ENCODE peak calls at places on chromosomes 6 and 20, in eight cellular contexts. One of them, this sample, is unnamed.
A peak's percentile ranks its signal among the peaks of the same experiment; 100 is the strongest.

GRCh38 chr6:127190552-127190951 is 72.1 kb downstream of the RSPO3 start:
- DNase-seq in RKO: peak; percentile 55
- DNase-seq in COR-L47: peak; percentile 12
- DNase-seq in bronchial epithelial cell: peak; percentile 50
- DNase-seq in fibroblast of gingiva: peak; percentile 60
- DNase-seq in GM12891: no peak
- DNase-seq in cardiac septum: no peak
- DNase-seq in stimulated activated CD4-positive, alpha-beta T cell treated with anti-CD3 and anti-CD28 coated beads, Interleukin-15, amount 100 ng/mL, for 1 hour: no peak
- DNase-seq in this sample: peak; percentile 37

GRCh38 chr6:40326689-40327404 is 260.3 kb downstream of the LRFN2 start:
- DNase-seq in RKO: no peak
- DNase-seq in COR-L47: peak; percentile 71
- DNase-seq in bronchial epithelial cell: no peak
- DNase-seq in fibroblast of gingiva: no peak
- DNase-seq in GM12891: no peak
- DNase-seq in cardiac septum: no peak
- DNase-seq in stimulated activated CD4-positive, alpha-beta T cell treated with anti-CD3 and anti-CD28 coated beads, Interleukin-15, amount 100 ng/mL, for 1 hour: no peak
- DNase-seq in this sample: no peak

GRCh38 chr6:140579918-140580317 is 1205.5 kb upstream of the CITED2 start:
- DNase-seq in RKO: no peak
- DNase-seq in COR-L47: no peak
- DNase-seq in bronchial epithelial cell: no peak
- DNase-seq in fibroblast of gingiva: no peak
- DNase-seq in GM12891: no peak
- DNase-seq in cardiac septum: no peak
- DNase-seq in stimulated activated CD4-positive, alpha-beta T cell treated with anti-CD3 and anti-CD28 coated beads, Interleukin-15, amount 100 ng/mL, for 1 hour: no peak
- DNase-seq in this sample: no peak

GRCh38 chr6:43769526-43770416 is at the start of gene VEGFA:
- DNase-seq in RKO: peak; percentile 82
- DNase-seq in COR-L47: peak; percentile 77
- DNase-seq in bronchial epithelial cell: peak; percentile 72
- DNase-seq in fibroblast of gingiva: peak; percentile 84
- DNase-seq in GM12891: peak; percentile 96
- DNase-seq in cardiac septum: peak; percentile 96
- DNase-seq in stimulated activated CD4-positive, alpha-beta T cell treated with anti-CD3 and anti-CD28 coated beads, Interleukin-15, amount 100 ng/mL, for 1 hour: peak; percentile 76
- DNase-seq in this sample: peak; percentile 90

GRCh38 chr20:10060223-10060622 is 25.4 kb downstream of the ANKEF1 start:
- DNase-seq in RKO: no peak
- DNase-seq in COR-L47: no peak
- DNase-seq in bronchial epithelial cell: no peak
- DNase-seq in fibroblast of gingiva: peak; percentile 6
- DNase-seq in GM12891: no peak
- DNase-seq in cardiac septum: no peak
- DNase-seq in stimulated activated CD4-positive, alpha-beta T cell treated with anti-CD3 and anti-CD28 coated beads, Interleukin-15, amount 100 ng/mL, for 1 hour: no peak
- DNase-seq in this sample: peak; percentile 39

GRCh38 chr20:12679456-12679855 is 329.3 kb upstream of the SPTLC3 start:
- DNase-seq in RKO: no peak
- DNase-seq in COR-L47: no peak
- DNase-seq in bronchial epithelial cell: no peak
- DNase-seq in fibroblast of gingiva: no peak
- DNase-seq in GM12891: no peak
- DNase-seq in cardiac septum: no peak
- DNase-seq in stimulated activated CD4-positive, alpha-beta T cell treated with anti-CD3 and anti-CD28 coated beads, Interleukin-15, amount 100 ng/mL, for 1 hour: no peak
- DNase-seq in this sample: no peak

GRCh38 chr20:32325706-32326506 is 32.2 kb upstream of the ASXL1 start:
- DNase-seq in RKO: peak; percentile 76
- DNase-seq in COR-L47: no peak
- DNase-seq in bronchial epithelial cell: peak; percentile 93
- DNase-seq in fibroblast of gingiva: peak; percentile 33
- DNase-seq in GM12891: no peak
- DNase-seq in cardiac septum: no peak
- DNase-seq in stimulated activated CD4-positive, alpha-beta T cell treated with anti-CD3 and anti-CD28 coated beads, Interleukin-15, amount 100 ng/mL, for 1 hour: no peak
- DNase-seq in this sample: peak; percentile 86

GRCh38 chr6:32685603-32686002 is 19.1 kb upstream of the HLA-DQB1 start:
- DNase-seq in RKO: no peak
- DNase-seq in COR-L47: no peak
- DNase-seq in bronchial epithelial cell: peak; percentile 39
- DNase-seq in fibroblast of gingiva: peak; percentile 10
- DNase-seq in GM12891: no peak
- DNase-seq in cardiac septum: no peak
- DNase-seq in stimulated activated CD4-positive, alpha-beta T cell treated with anti-CD3 and anti-CD28 coated beads, Interleukin-15, amount 100 ng/mL, for 1 hour: peak; percentile 4
- DNase-seq in this sample: peak; percentile 28

GRCh38 chr6:109695468-109695867 is 4.4 kb downstream of the FIG4 start:
- DNase-seq in RKO: no peak
- DNase-seq in COR-L47: no peak
- DNase-seq in bronchial epithelial cell: peak; percentile 30
- DNase-seq in fibroblast of gingiva: no peak
- DNase-seq in GM12891: no peak
- DNase-seq in cardiac septum: no peak
- DNase-seq in stimulated activated CD4-positive, alpha-beta T cell treated with anti-CD3 and anti-CD28 coated beads, Interleukin-15, amount 100 ng/mL, for 1 hour: no peak
- DNase-seq in this sample: peak; percentile 9

GRCh38 chr6:89025633-89026032 is 54.9 kb upstream of the PNRC1 start:
- DNase-seq in RKO: no peak
- DNase-seq in COR-L47: no peak
- DNase-seq in bronchial epithelial cell: peak; percentile 70
- DNase-seq in fibroblast of gingiva: no peak
- DNase-seq in GM12891: no peak
- DNase-seq in cardiac septum: no peak
- DNase-seq in stimulated activated CD4-positive, alpha-beta T cell treated with anti-CD3 and anti-CD28 coated beads, Interleukin-15, amount 100 ng/mL, for 1 hour: no peak
- DNase-seq in this sample: no peak

GRCh38 chr6:41967312-41968287 is 26.0 kb upstream of the CCND3 start:
- DNase-seq in RKO: no peak
- DNase-seq in COR-L47: no peak
- DNase-seq in bronchial epithelial cell: peak; percentile 87
- DNase-seq in fibroblast of gingiva: peak; percentile 41
- DNase-seq in GM12891: no peak
- DNase-seq in cardiac septum: no peak
- DNase-seq in stimulated activated CD4-positive, alpha-beta T cell treated with anti-CD3 and anti-CD28 coated beads, Interleukin-15, amount 100 ng/mL, for 1 hour: no peak
- DNase-seq in this sample: peak; percentile 65

GRCh38 chr6:41298785-41299498 is 12.5 kb upstream of the TREM1 start:
- DNase-seq in RKO: no peak
- DNase-seq in COR-L47: no peak
- DNase-seq in bronchial epithelial cell: no peak
- DNase-seq in fibroblast of gingiva: no peak
- DNase-seq in GM12891: no peak
- DNase-seq in cardiac septum: no peak
- DNase-seq in stimulated activated CD4-positive, alpha-beta T cell treated with anti-CD3 and anti-CD28 coated beads, Interleukin-15, amount 100 ng/mL, for 1 hour: no peak
- DNase-seq in this sample: no peak

GRCh38 chr6:108492131-108492766 is 68.5 kb upstream of the FOXO3 start:
- DNase-seq in RKO: peak; percentile 65
- DNase-seq in COR-L47: peak; percentile 8
- DNase-seq in bronchial epithelial cell: peak; percentile 67
- DNase-seq in fibroblast of gingiva: peak; percentile 47
- DNase-seq in GM12891: no peak
- DNase-seq in cardiac septum: no peak
- DNase-seq in stimulated activated CD4-positive, alpha-beta T cell treated with anti-CD3 and anti-CD28 coated beads, Interleukin-15, amount 100 ng/mL, for 1 hour: no peak
- DNase-seq in this sample: peak; percentile 47

GRCh38 chr6:15490242-15491100 is 172.4 kb downstream of the DTNBP1 start:
- DNase-seq in RKO: no peak
- DNase-seq in COR-L47: no peak
- DNase-seq in bronchial epithelial cell: no peak
- DNase-seq in fibroblast of gingiva: no peak
- DNase-seq in GM12891: no peak
- DNase-seq in cardiac septum: no peak
- DNase-seq in stimulated activated CD4-positive, alpha-beta T cell treated with anti-CD3 and anti-CD28 coated beads, Interleukin-15, amount 100 ng/mL, for 1 hour: no peak
- DNase-seq in this sample: no peak

GRCh38 chr6:84777888-84778287 is 13.5 kb upstream of the TBX18 start:
- DNase-seq in RKO: peak; percentile 49
- DNase-seq in COR-L47: no peak
- DNase-seq in bronchial epithelial cell: no peak
- DNase-seq in fibroblast of gingiva: peak; percentile 86
- DNase-seq in GM12891: no peak
- DNase-seq in cardiac septum: no peak
- DNase-seq in stimulated activated CD4-positive, alpha-beta T cell treated with anti-CD3 and anti-CD28 coated beads, Interleukin-15, amount 100 ng/mL, for 1 hour: no peak
- DNase-seq in this sample: peak; percentile 58

GRCh38 chr20:23265226-23265625 is 85.4 kb upstream of the NXT1 start:
- DNase-seq in RKO: no peak
- DNase-seq in COR-L47: no peak
- DNase-seq in bronchial epithelial cell: no peak
- DNase-seq in fibroblast of gingiva: no peak
- DNase-seq in GM12891: no peak
- DNase-seq in cardiac septum: no peak
- DNase-seq in stimulated activated CD4-positive, alpha-beta T cell treated with anti-CD3 and anti-CD28 coated beads, Interleukin-15, amount 100 ng/mL, for 1 hour: no peak
- DNase-seq in this sample: no peak

GRCh38 chr6:106339334-106340029 is 13.9 kb upstream of the ATG5 start:
- DNase-seq in RKO: peak; percentile 90
- DNase-seq in COR-L47: no peak
- DNase-seq in bronchial epithelial cell: peak; percentile 90
- DNase-seq in fibroblast of gingiva: peak; percentile 51
- DNase-seq in GM12891: no peak
- DNase-seq in cardiac septum: no peak
- DNase-seq in stimulated activated CD4-positive, alpha-beta T cell treated with anti-CD3 and anti-CD28 coated beads, Interleukin-15, amount 100 ng/mL, for 1 hour: no peak
- DNase-seq in this sample: peak; percentile 89

GRCh38 chr6:167829513-167829912 is 2.8 kb downstream of the AFDN start:
- DNase-seq in RKO: no peak
- DNase-seq in COR-L47: no peak
- DNase-seq in bronchial epithelial cell: no peak
- DNase-seq in fibroblast of gingiva: no peak
- DNase-seq in GM12891: no peak
- DNase-seq in cardiac septum: no peak
- DNase-seq in stimulated activated CD4-positive, alpha-beta T cell treated with anti-CD3 and anti-CD28 coated beads, Interleukin-15, amount 100 ng/mL, for 1 hour: no peak
- DNase-seq in this sample: no peak

GRCh38 chr6:3575166-3575565 is 118.3 kb upstream of the SLC22A23 start:
- DNase-seq in RKO: no peak
- DNase-seq in COR-L47: no peak
- DNase-seq in bronchial epithelial cell: no peak
- DNase-seq in fibroblast of gingiva: no peak
- DNase-seq in GM12891: no peak
- DNase-seq in cardiac septum: no peak
- DNase-seq in stimulated activated CD4-positive, alpha-beta T cell treated with anti-CD3 and anti-CD28 coated beads, Interleukin-15, amount 100 ng/mL, for 1 hour: no peak
- DNase-seq in this sample: no peak

GRCh38 chr20:19079536-19080299 is 132.7 kb upstream of the SLC24A3 start:
- DNase-seq in RKO: no peak
- DNase-seq in COR-L47: no peak
- DNase-seq in bronchial epithelial cell: peak; percentile 44
- DNase-seq in fibroblast of gingiva: no peak
- DNase-seq in GM12891: no peak
- DNase-seq in cardiac septum: no peak
- DNase-seq in stimulated activated CD4-positive, alpha-beta T cell treated with anti-CD3 and anti-CD28 coated beads, Interleukin-15, amount 100 ng/mL, for 1 hour: no peak
- DNase-seq in this sample: no peak

GRCh38 chr6:1442929-1443328 is 53.6 kb downstream of the FOXF2 start:
- DNase-seq in RKO: no peak
- DNase-seq in COR-L47: no peak
- DNase-seq in bronchial epithelial cell: no peak
- DNase-seq in fibroblast of gingiva: no peak
- DNase-seq in GM12891: no peak
- DNase-seq in cardiac septum: no peak
- DNase-seq in stimulated activated CD4-positive, alpha-beta T cell treated with anti-CD3 and anti-CD28 coated beads, Interleukin-15, amount 100 ng/mL, for 1 hour: no peak
- DNase-seq in this sample: no peak

GRCh38 chr6:135522975-135523692 is 25.6 kb upstream of the AHI1 start:
- DNase-seq in RKO: no peak
- DNase-seq in COR-L47: no peak
- DNase-seq in bronchial epithelial cell: peak; percentile 92
- DNase-seq in fibroblast of gingiva: peak; percentile 24
- DNase-seq in GM12891: no peak
- DNase-seq in cardiac septum: no peak
- DNase-seq in stimulated activated CD4-positive, alpha-beta T cell treated with anti-CD3 and anti-CD28 coated beads, Interleukin-15, amount 100 ng/mL, for 1 hour: no peak
- DNase-seq in this sample: peak; percentile 3

GRCh38 chr6:160500639-160501038 is 152.5 kb downstream of the SLC22A3 start:
- DNase-seq in RKO: no peak
- DNase-seq in COR-L47: no peak
- DNase-seq in bronchial epithelial cell: no peak
- DNase-seq in fibroblast of gingiva: no peak
- DNase-seq in GM12891: no peak
- DNase-seq in cardiac septum: no peak
- DNase-seq in stimulated activated CD4-positive, alpha-beta T cell treated with anti-CD3 and anti-CD28 coated beads, Interleukin-15, amount 100 ng/mL, for 1 hour: no peak
- DNase-seq in this sample: no peak